ENCODE peak calls at places on chromosomes 7 and 10, in ten cellular contexts. E is germinal center; C is stimulated activated CD8-positive, alpha-beta memory T cell treated with anti-CD3 and anti-CD28 coated beads, Interleukin-7, amount 100 ng/mL, for 4 hours; T is esophagus squamous epithelium; Z is IMR-90; W is mesothelial cell of epicardium; M is right cardiac atrium; N is NCI-H2171 treated with DMSO at 0.1 percent for 48 hours; K is EL; Q is occipital lobe. O is an unnamed sample.

GRCh38 chr7:74584160-74584954 is 73.2 kb upstream of the GTF2I start:
- DNase-seq in E (no peak), C (no peak), T (no peak), Z (no peak), W (no peak), M (no peak), N (no peak), K (no peak), Q (no peak), O (no peak)

GRCh38 chr10:106557951-106558733 is 606.4 kb downstream of the SORCS1 start:
- DNase-seq in E (no peak), C (no peak), T (no peak), Z (peak; percentile 71), W (no peak), M (no peak), N (no peak), K (peak; percentile 71), Q (no peak), O (no peak)

GRCh38 chr10:86668297-86669165 is at the start of gene LDB3:
- DNase-seq in E (peak; percentile 81), C (no peak), T (no peak), Z (peak; percentile 73), W (no peak), M (peak; percentile 71), N (peak; percentile 63), K (peak; percentile 51), Q (no peak), O (no peak)

GRCh38 chr10:129938460-129938859 is 25.6 kb downstream of the EBF3 start:
- DNase-seq in E (no peak), C (no peak), T (no peak), Z (no peak), W (no peak), M (no peak), N (no peak), K (no peak), Q (no peak), O (no peak)

GRCh38 chr10:47237316-47238260 is 62.4 kb upstream of the GDF10 start:
- DNase-seq in E (no peak), C (no peak), T (no peak), Z (no peak), W (peak; percentile 17), M (no peak), N (no peak), K (no peak), Q (no peak), O (no peak)

GRCh38 chr7:127582361-127582760 is 3.0 kb downstream of the GCC1 start:
- DNase-seq in E (no peak), C (no peak), T (no peak), Z (no peak), W (no peak), M (peak; percentile 70), N (no peak), K (no peak), Q (no peak), O (peak; percentile 71)

GRCh38 chr7:30642789-30643188 is 39.5 kb downstream of the CRHR2 start:
- DNase-seq in E (no peak), C (no peak), T (no peak), Z (no peak), W (no peak), M (no peak), N (no peak), K (no peak), Q (no peak), O (no peak)

GRCh38 chr10:74071151-74071550 is 73.2 kb downstream of the VCL start:
- DNase-seq in E (no peak), C (no peak), T (no peak), Z (peak; percentile 92), W (no peak), M (no peak), N (no peak), K (peak; percentile 95), Q (no peak), O (no peak)

GRCh38 chr7:82388138-82388537 is 55.4 kb downstream of the CACNA2D1 start:
- DNase-seq in E (no peak), C (no peak), T (no peak), Z (no peak), W (no peak), M (no peak), N (no peak), K (no peak), Q (no peak), O (no peak)

GRCh38 chr7:81094952-81095351 is 176.1 kb upstream of the SEMA3C start:
- DNase-seq in E (no peak), C (no peak), T (no peak), Z (no peak), W (no peak), M (no peak), N (no peak), K (peak; percentile 4), Q (no peak), O (no peak)

GRCh38 chr7:105538349-105538748 is 6.3 kb downstream of the RINT1 start:
- DNase-seq in E (no peak), C (no peak), T (no peak), Z (no peak), W (no peak), M (no peak), N (no peak), K (no peak), Q (no peak), O (no peak)

GRCh38 chr7:3168869-3169268 is 125.2 kb upstream of the CARD11 start:
- DNase-seq in E (no peak), C (no peak), T (no peak), Z (no peak), W (no peak), M (no peak), N (no peak), K (no peak), Q (no peak), O (no peak)

GRCh38 chr7:107660381-107661080 is at the start of gene SLC26A4:
- DNase-seq in E (peak; percentile 17), C (no peak), T (no peak), Z (no peak), W (no peak), M (no peak), N (no peak), K (peak; percentile 18), Q (no peak), O (no peak)

GRCh38 chr10:100519321-100520051 is at the start of gene SEC31B:
- DNase-seq in E (no peak), C (no peak), T (no peak), Z (no peak), W (peak; percentile 40), M (peak; percentile 35), N (no peak), K (peak; percentile 28), Q (peak; percentile 26), O (peak; percentile 30)

GRCh38 chr7:151804756-151805503 is 72.0 kb downstream of the PRKAG2 start:
- DNase-seq in E (no peak), C (no peak), T (no peak), Z (no peak), W (no peak), M (no peak), N (no peak), K (no peak), Q (no peak), O (peak; percentile 35)

GRCh38 chr10:124204726-124205125 is 111.3 kb upstream of the CHST15 start:
- DNase-seq in E (no peak), C (no peak), T (no peak), Z (no peak), W (no peak), M (no peak), N (no peak), K (no peak), Q (no peak), O (no peak)

GRCh38 chr10:117615649-117616048 is 73.1 kb downstream of the EMX2 start:
- DNase-seq in E (no peak), C (no peak), T (no peak), Z (no peak), W (no peak), M (no peak), N (peak; percentile 72), K (no peak), Q (no peak), O (no peak)

GRCh38 chr10:112519129-112519761 is 72.2 kb downstream of the VTI1A start:
- DNase-seq in E (no peak), C (no peak), T (no peak), Z (no peak), W (no peak), M (no peak), N (no peak), K (no peak), Q (no peak), O (no peak)

GRCh38 chr10:5356479-5356763 is 8.3 kb upstream of the UCN3 start:
- DNase-seq in E (no peak), C (no peak), T (no peak), Z (no peak), W (no peak), M (no peak), N (no peak), K (no peak), Q (no peak), O (no peak)

GRCh38 chr7:31516680-31517079 is 2.8 kb downstream of the ITPRID1 start:
- DNase-seq in E (no peak), C (no peak), T (no peak), Z (no peak), W (no peak), M (no peak), N (no peak), K (no peak), Q (no peak), O (no peak)

GRCh38 chr7:154204046-154204445 is 151.8 kb downstream of the DPP6 start:
- DNase-seq in E (no peak), C (no peak), T (no peak), Z (no peak), W (no peak), M (no peak), N (no peak), K (no peak), Q (no peak), O (no peak)

GRCh38 chr7:37901236-37901827 is 15.3 kb downstream of the SFRP4 start:
- DNase-seq in E (peak; percentile 5), C (no peak), T (no peak), Z (peak; percentile 15), W (no peak), M (no peak), N (peak; percentile 70), K (no peak), Q (no peak), O (no peak)

GRCh38 chr7:74399006-74399405 is 54.7 kb upstream of the GTF2IRD1 start:
- DNase-seq in E (no peak), C (no peak), T (no peak), Z (no peak), W (no peak), M (no peak), N (no peak), K (no peak), Q (no peak), O (no peak)

GRCh38 chr7:136369225-136369624 is 392.1 kb upstream of the MTPN start:
- DNase-seq in E (no peak), C (no peak), T (no peak), Z (no peak), W (no peak), M (no peak), N (no peak), K (no peak), Q (no peak), O (no peak)

GRCh38 chr7:82481499-82482097 is 38.0 kb upstream of the CACNA2D1 start:
- DNase-seq in E (no peak), C (no peak), T (no peak), Z (peak; percentile 43), W (no peak), M (no peak), N (peak; percentile 66), K (peak; percentile 25), Q (no peak), O (no peak)

GRCh38 chr10:67612577-67613537 is 83.1 kb downstream of the CTNNA3 start:
- DNase-seq in E (no peak), C (peak; percentile 4), T (no peak), Z (peak; percentile 73), W (no peak), M (no peak), N (no peak), K (peak; percentile 80), Q (no peak), O (no peak)

GRCh38 chr10:95819620-95820329 is 63.8 kb downstream of the ENTPD1 start:
- DNase-seq in E (no peak), C (no peak), T (no peak), Z (no peak), W (no peak), M (no peak), N (no peak), K (no peak), Q (no peak), O (no peak)

GRCh38 chr10:113126506-113127192 is 176.6 kb downstream of the TCF7L2 start:
- DNase-seq in E (peak; percentile 26), C (peak; percentile 19), T (no peak), Z (peak; percentile 76), W (peak; percentile 71), M (peak; percentile 73), N (peak; percentile 43), K (peak; percentile 80), Q (peak; percentile 53), O (peak; percentile 91)

O was measured in pancreas.